ENCODE peak calls at places on chromosomes 12 and 14, in ten cellular contexts. One of them, this sample, is unnamed. For H3K4me1, the result is how much of the 10 kb centered on the place peaks cover.

GRCh38 chr12:569091-569676 is 94.1 kb downstream of the NINJ2 start:
- DNase-seq in CD8-positive, alpha-beta T cell: no peak
- DNase-seq in left lung: no peak
- DNase-seq in IMR-90: no peak
- DNase-seq in heart right ventricle: no peak
- DNase-seq in aorta: peak
- DNase-seq in PC-3: no peak
- DNase-seq in HCT116: no peak
- DNase-seq in breast epithelium: no peak
- DNase-seq in tibial nerve: no peak
- DNase-seq in this sample: no peak

GRCh38 chr12:124687695-124688301 is 120.4 kb upstream of the NCOR2 start:
- DNase-seq in CD8-positive, alpha-beta T cell: no peak
- DNase-seq in left lung: no peak
- DNase-seq in IMR-90: no peak
- DNase-seq in heart right ventricle: peak
- DNase-seq in aorta: peak
- DNase-seq in PC-3: no peak
- DNase-seq in HCT116: no peak
- DNase-seq in breast epithelium: no peak
- DNase-seq in tibial nerve: no peak
- DNase-seq in this sample: no peak

GRCh38 chr12:77152623-77153193 is 87.3 kb upstream of the E2F7 start:
- DNase-seq in CD8-positive, alpha-beta T cell: no peak
- DNase-seq in left lung: no peak
- DNase-seq in IMR-90: peak
- DNase-seq in heart right ventricle: no peak
- DNase-seq in aorta: no peak
- DNase-seq in PC-3: peak
- DNase-seq in HCT116: peak
- DNase-seq in breast epithelium: no peak
- DNase-seq in tibial nerve: no peak
- DNase-seq in this sample: no peak

GRCh38 chr12:116882742-116883141 is 1.5 kb upstream of the HRK start:
- DNase-seq in CD8-positive, alpha-beta T cell: no peak
- DNase-seq in left lung: no peak
- DNase-seq in IMR-90: peak
- DNase-seq in heart right ventricle: no peak
- DNase-seq in aorta: no peak
- DNase-seq in PC-3: peak
- DNase-seq in HCT116: no peak
- DNase-seq in breast epithelium: no peak
- DNase-seq in tibial nerve: no peak
- DNase-seq in this sample: peak

GRCh38 chr14:26138764-26139445 is 458.9 kb downstream of the NOVA1 start:
- DNase-seq in CD8-positive, alpha-beta T cell: no peak
- DNase-seq in left lung: no peak
- DNase-seq in IMR-90: no peak
- DNase-seq in heart right ventricle: no peak
- DNase-seq in aorta: no peak
- DNase-seq in PC-3: peak
- DNase-seq in HCT116: no peak
- DNase-seq in breast epithelium: no peak
- DNase-seq in tibial nerve: no peak
- DNase-seq in this sample: peak

GRCh38 chr14:102262894-102263462 is 42.0 kb downstream of the MOK start:
- DNase-seq in CD8-positive, alpha-beta T cell: no peak
- DNase-seq in left lung: no peak
- DNase-seq in IMR-90: peak
- DNase-seq in heart right ventricle: no peak
- DNase-seq in aorta: no peak
- DNase-seq in PC-3: peak
- DNase-seq in HCT116: peak
- DNase-seq in breast epithelium: no peak
- DNase-seq in tibial nerve: no peak
- DNase-seq in this sample: peak

GRCh38 chr12:26434299-26434915 is 239.0 kb downstream of the SSPN start:
- DNase-seq in CD8-positive, alpha-beta T cell: no peak
- DNase-seq in left lung: no peak
- DNase-seq in IMR-90: peak
- DNase-seq in heart right ventricle: no peak
- DNase-seq in aorta: no peak
- DNase-seq in PC-3: peak
- DNase-seq in HCT116: peak
- DNase-seq in breast epithelium: no peak
- DNase-seq in tibial nerve: no peak
- DNase-seq in this sample: peak

GRCh38 chr14:81982056-81982455 is 448.4 kb upstream of the SEL1L start:
- DNase-seq in CD8-positive, alpha-beta T cell: no peak
- DNase-seq in left lung: no peak
- DNase-seq in IMR-90: no peak
- DNase-seq in heart right ventricle: no peak
- DNase-seq in aorta: no peak
- DNase-seq in PC-3: no peak
- DNase-seq in HCT116: no peak
- DNase-seq in breast epithelium: no peak
- DNase-seq in tibial nerve: no peak
- DNase-seq in this sample: no peak

GRCh38 chr14:69043007-69043444 is 63.9 kb upstream of the ACTN1 start:
- DNase-seq in CD8-positive, alpha-beta T cell: no peak
- DNase-seq in left lung: peak
- DNase-seq in IMR-90: no peak
- DNase-seq in heart right ventricle: no peak
- DNase-seq in aorta: peak
- DNase-seq in PC-3: no peak
- DNase-seq in HCT116: no peak
- DNase-seq in breast epithelium: peak
- DNase-seq in tibial nerve: no peak
- DNase-seq in this sample: no peak

GRCh38 chr14:69044296-69044695 is 65.2 kb upstream of the ACTN1 start:
- DNase-seq in CD8-positive, alpha-beta T cell: no peak
- DNase-seq in left lung: no peak
- DNase-seq in IMR-90: no peak
- DNase-seq in heart right ventricle: no peak
- DNase-seq in aorta: no peak
- DNase-seq in PC-3: no peak
- DNase-seq in HCT116: no peak
- DNase-seq in breast epithelium: no peak
- DNase-seq in tibial nerve: no peak
- DNase-seq in this sample: no peak

GRCh38 chr14:69043598-69044267 is 64.6 kb upstream of the ACTN1 start:
- DNase-seq in CD8-positive, alpha-beta T cell: no peak
- DNase-seq in left lung: no peak
- DNase-seq in IMR-90: peak
- DNase-seq in heart right ventricle: peak
- DNase-seq in aorta: peak
- DNase-seq in PC-3: no peak
- DNase-seq in HCT116: no peak
- DNase-seq in breast epithelium: no peak
- DNase-seq in tibial nerve: no peak
- DNase-seq in this sample: no peak

GRCh38 chr14:69041783-69042182 is 62.7 kb upstream of the ACTN1 start:
- DNase-seq in CD8-positive, alpha-beta T cell: no peak
- DNase-seq in left lung: no peak
- DNase-seq in IMR-90: no peak
- DNase-seq in heart right ventricle: no peak
- DNase-seq in aorta: no peak
- DNase-seq in PC-3: no peak
- DNase-seq in HCT116: no peak
- DNase-seq in breast epithelium: no peak
- DNase-seq in tibial nerve: no peak
- DNase-seq in this sample: no peak

DNA sequence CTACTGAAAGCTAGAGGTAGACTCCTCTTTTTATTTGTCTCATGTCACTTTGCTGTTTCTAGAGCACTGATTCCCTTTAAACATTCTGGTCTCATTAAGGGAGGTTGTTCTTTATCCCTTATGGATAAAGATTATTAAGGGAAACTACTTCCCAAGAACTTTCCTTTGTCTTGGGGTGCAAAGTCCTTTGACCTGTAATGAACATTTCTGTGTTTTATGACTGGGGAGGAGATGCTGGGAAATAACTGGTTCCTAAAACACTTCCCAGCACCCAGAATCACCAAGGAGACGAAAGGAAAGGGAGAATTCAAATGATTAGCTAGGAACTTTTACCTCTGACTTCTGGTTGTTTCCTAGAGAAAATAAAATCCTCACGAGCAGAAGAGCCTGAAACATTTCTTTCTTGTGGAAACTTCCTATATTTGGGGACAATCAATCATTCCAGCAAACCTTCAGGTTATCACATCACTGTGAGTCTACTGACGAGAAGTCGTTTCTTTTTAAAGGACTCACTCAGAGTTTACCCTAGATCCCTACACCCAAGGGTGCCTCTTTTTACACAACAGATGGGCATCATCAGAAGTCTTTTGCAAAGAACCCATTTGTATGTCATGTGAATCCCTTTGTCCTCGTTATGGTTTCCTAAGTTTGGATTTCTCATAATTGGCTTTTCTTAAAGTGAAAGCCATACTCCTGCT is 63.4 kb upstream of the ACTN1 start:
- DNase-seq in CD8-positive, alpha-beta T cell: no peak
- DNase-seq in left lung: no peak
- DNase-seq in IMR-90: no peak
- DNase-seq in heart right ventricle: no peak
- DNase-seq in aorta: no peak
- DNase-seq in PC-3: no peak
- DNase-seq in HCT116: no peak
- DNase-seq in breast epithelium: no peak
- DNase-seq in tibial nerve: no peak
- DNase-seq in this sample: no peak
- H3K4me1 ChIP-seq in CD8-positive, alpha-beta T cell: under half
- H3K4me1 ChIP-seq in left lung: half or more
- H3K4me1 ChIP-seq in IMR-90: half or more
- H3K4me1 ChIP-seq in heart right ventricle: half or more
- H3K4me1 ChIP-seq in aorta: under half
- H3K4me1 ChIP-seq in PC-3: under half
- H3K4me1 ChIP-seq in HCT116: under half
- H3K4me1 ChIP-seq in breast epithelium: under half
- H3K4me1 ChIP-seq in tibial nerve: half or more
- H3K4me1 ChIP-seq in this sample: under half

GRCh38 chr12:111393700-111394275 is 11.9 kb upstream of the SH2B3 start:
- DNase-seq in CD8-positive, alpha-beta T cell: no peak
- DNase-seq in left lung: peak
- DNase-seq in IMR-90: peak
- DNase-seq in heart right ventricle: no peak
- DNase-seq in aorta: peak
- DNase-seq in PC-3: peak
- DNase-seq in HCT116: no peak
- DNase-seq in breast epithelium: no peak
- DNase-seq in tibial nerve: peak
- DNase-seq in this sample: no peak
- H3K27ac ChIP-seq in CD8-positive, alpha-beta T cell: no peak
- H3K27ac ChIP-seq in left lung: no peak
- H3K27ac ChIP-seq in IMR-90: no peak
- H3K27ac ChIP-seq in heart right ventricle: no peak
- H3K27ac ChIP-seq in aorta: no peak
- H3K27ac ChIP-seq in PC-3: no peak
- H3K27ac ChIP-seq in HCT116: no peak
- H3K27ac ChIP-seq in breast epithelium: no peak
- H3K27ac ChIP-seq in tibial nerve: no peak
- H3K27ac ChIP-seq in this sample: no peak

GRCh38 chr14:59317782-59318505 is 129.5 kb downstream of the DAAM1 start:
- DNase-seq in CD8-positive, alpha-beta T cell: no peak
- DNase-seq in left lung: no peak
- DNase-seq in IMR-90: no peak
- DNase-seq in heart right ventricle: no peak
- DNase-seq in aorta: no peak
- DNase-seq in PC-3: no peak
- DNase-seq in HCT116: no peak
- DNase-seq in breast epithelium: no peak
- DNase-seq in tibial nerve: no peak
- DNase-seq in this sample: no peak

GRCh38 chr14:59314019-59314608 is 125.6 kb downstream of the DAAM1 start:
- DNase-seq in CD8-positive, alpha-beta T cell: no peak
- DNase-seq in left lung: no peak
- DNase-seq in IMR-90: no peak
- DNase-seq in heart right ventricle: no peak
- DNase-seq in aorta: no peak
- DNase-seq in PC-3: peak
- DNase-seq in HCT116: no peak
- DNase-seq in breast epithelium: no peak
- DNase-seq in tibial nerve: no peak
- DNase-seq in this sample: no peak

GRCh38 chr14:59318908-59319307 is 130.4 kb downstream of the DAAM1 start:
- DNase-seq in CD8-positive, alpha-beta T cell: no peak
- DNase-seq in left lung: no peak
- DNase-seq in IMR-90: no peak
- DNase-seq in heart right ventricle: peak
- DNase-seq in aorta: no peak
- DNase-seq in PC-3: no peak
- DNase-seq in HCT116: no peak
- DNase-seq in breast epithelium: no peak
- DNase-seq in tibial nerve: no peak
- DNase-seq in this sample: no peak

GRCh38 chr14:59314953-59315599 is 126.6 kb downstream of the DAAM1 start:
- DNase-seq in CD8-positive, alpha-beta T cell: no peak
- DNase-seq in left lung: no peak
- DNase-seq in IMR-90: no peak
- DNase-seq in heart right ventricle: no peak
- DNase-seq in aorta: no peak
- DNase-seq in PC-3: no peak
- DNase-seq in HCT116: no peak
- DNase-seq in breast epithelium: no peak
- DNase-seq in tibial nerve: no peak
- DNase-seq in this sample: no peak

GRCh38 chr14:59317346-59317745 is 128.9 kb downstream of the DAAM1 start:
- DNase-seq in CD8-positive, alpha-beta T cell: no peak
- DNase-seq in left lung: no peak
- DNase-seq in IMR-90: no peak
- DNase-seq in heart right ventricle: no peak
- DNase-seq in aorta: no peak
- DNase-seq in PC-3: no peak
- DNase-seq in HCT116: no peak
- DNase-seq in breast epithelium: no peak
- DNase-seq in tibial nerve: no peak
- DNase-seq in this sample: no peak
- H3K4me1 ChIP-seq in CD8-positive, alpha-beta T cell: under half
- H3K4me1 ChIP-seq in left lung: under half
- H3K4me1 ChIP-seq in IMR-90: under half
- H3K4me1 ChIP-seq in heart right ventricle: half or more
- H3K4me1 ChIP-seq in aorta: under half
- H3K4me1 ChIP-seq in PC-3: under half
- H3K4me1 ChIP-seq in HCT116: under half
- H3K4me1 ChIP-seq in breast epithelium: under half
- H3K4me1 ChIP-seq in tibial nerve: half or more
- H3K4me1 ChIP-seq in this sample: under half

GRCh38 chr12:16093825-16094224 is 182.7 kb downstream of the DERA start:
- DNase-seq in CD8-positive, alpha-beta T cell: no peak
- DNase-seq in left lung: no peak
- DNase-seq in IMR-90: no peak
- DNase-seq in heart right ventricle: no peak
- DNase-seq in aorta: no peak
- DNase-seq in PC-3: no peak
- DNase-seq in HCT116: no peak
- DNase-seq in breast epithelium: no peak
- DNase-seq in tibial nerve: no peak
- DNase-seq in this sample: no peak

GRCh38 chr12:16094437-16094836 is 183.0 kb downstream of the SLC15A5 start:
- DNase-seq in CD8-positive, alpha-beta T cell: no peak
- DNase-seq in left lung: no peak
- DNase-seq in IMR-90: no peak
- DNase-seq in heart right ventricle: no peak
- DNase-seq in aorta: no peak
- DNase-seq in PC-3: no peak
- DNase-seq in HCT116: no peak
- DNase-seq in breast epithelium: no peak
- DNase-seq in tibial nerve: no peak
- DNase-seq in this sample: no peak

GRCh38 chr12:16100206-16100605 is 177.3 kb downstream of the SLC15A5 start:
- DNase-seq in CD8-positive, alpha-beta T cell: no peak
- DNase-seq in left lung: no peak
- DNase-seq in IMR-90: no peak
- DNase-seq in heart right ventricle: no peak
- DNase-seq in aorta: no peak
- DNase-seq in PC-3: no peak
- DNase-seq in HCT116: no peak
- DNase-seq in breast epithelium: no peak
- DNase-seq in tibial nerve: no peak
- DNase-seq in this sample: no peak

GRCh38 chr12:16096273-16096849 is 181.1 kb downstream of the SLC15A5 start:
- DNase-seq in CD8-positive, alpha-beta T cell: no peak
- DNase-seq in left lung: no peak
- DNase-seq in IMR-90: no peak
- DNase-seq in heart right ventricle: no peak
- DNase-seq in aorta: no peak
- DNase-seq in PC-3: no peak
- DNase-seq in HCT116: no peak
- DNase-seq in breast epithelium: no peak
- DNase-seq in tibial nerve: no peak
- DNase-seq in this sample: no peak

GRCh38 chr12:16095531-16096110 is 181.9 kb downstream of the SLC15A5 start:
- DNase-seq in CD8-positive, alpha-beta T cell: no peak
- DNase-seq in left lung: no peak
- DNase-seq in IMR-90: no peak
- DNase-seq in heart right ventricle: no peak
- DNase-seq in aorta: no peak
- DNase-seq in PC-3: no peak
- DNase-seq in HCT116: no peak
- DNase-seq in breast epithelium: no peak
- DNase-seq in tibial nerve: no peak
- DNase-seq in this sample: no peak
- H3K27ac ChIP-seq in CD8-positive, alpha-beta T cell: no peak
- H3K27ac ChIP-seq in left lung: no peak
- H3K27ac ChIP-seq in IMR-90: no peak
- H3K27ac ChIP-seq in heart right ventricle: no peak
- H3K27ac ChIP-seq in aorta: no peak
- H3K27ac ChIP-seq in PC-3: no peak
- H3K27ac ChIP-seq in HCT116: no peak
- H3K27ac ChIP-seq in breast epithelium: no peak
- H3K27ac ChIP-seq in tibial nerve: no peak
- H3K27ac ChIP-seq in this sample: no peak